ENCODE peak calls at places on chromosomes 4 and X, in six cellular contexts. One of them, this sample, is unnamed.

GRCh38 chrX:48531359-48531954 is 8.1 kb upstream of the TBC1D25 start:
- DNase-seq in endodermal cell: no peak
- DNase-seq in heart right ventricle: no peak
- DNase-seq in GM12865: no peak
- DNase-seq in astrocyte of the spinal cord: peak
- DNase-seq in choroid plexus epithelial cell: peak
- DNase-seq in this sample: peak

GRCh38 chr4:76952631-76953587 is 3.4 kb downstream of the SEPTIN11 start:
- DNase-seq in endodermal cell: no peak
- DNase-seq in heart right ventricle: no peak
- DNase-seq in GM12865: no peak
- DNase-seq in astrocyte of the spinal cord: no peak
- DNase-seq in choroid plexus epithelial cell: peak
- DNase-seq in this sample: peak

GRCh38 chr4:100311181-100311580 is 120.9 kb upstream of the DDIT4L start:
- DNase-seq in endodermal cell: peak
- DNase-seq in heart right ventricle: no peak
- DNase-seq in GM12865: peak
- DNase-seq in astrocyte of the spinal cord: no peak
- DNase-seq in choroid plexus epithelial cell: peak
- DNase-seq in this sample: no peak

GRCh38 chrX:13398073-13398823 is 78.4 kb upstream of the ATXN3L start:
- DNase-seq in endodermal cell: peak
- DNase-seq in heart right ventricle: peak
- DNase-seq in GM12865: no peak
- DNase-seq in astrocyte of the spinal cord: peak
- DNase-seq in choroid plexus epithelial cell: peak
- DNase-seq in this sample: peak

GRCh38 chr4:25253072-25253447 is 19.2 kb downstream of the PI4K2B start:
- DNase-seq in endodermal cell: no peak
- DNase-seq in heart right ventricle: no peak
- DNase-seq in GM12865: peak
- DNase-seq in astrocyte of the spinal cord: peak
- DNase-seq in choroid plexus epithelial cell: peak
- DNase-seq in this sample: no peak

GRCh38 chr4:34619531-34620109 is 1624.7 kb downstream of the ARAP2 start:
- DNase-seq in endodermal cell: no peak
- DNase-seq in heart right ventricle: no peak
- DNase-seq in GM12865: no peak
- DNase-seq in astrocyte of the spinal cord: peak
- DNase-seq in choroid plexus epithelial cell: peak
- DNase-seq in this sample: no peak

GRCh38 chrX:154412468-154412867 is 1.1 kb downstream of the TAFAZZIN start:
- DNase-seq in endodermal cell: no peak
- DNase-seq in heart right ventricle: peak
- DNase-seq in GM12865: peak
- DNase-seq in astrocyte of the spinal cord: no peak
- DNase-seq in choroid plexus epithelial cell: no peak
- DNase-seq in this sample: peak

GRCh38 chr4:6225469-6225868 is 25.1 kb upstream of the JAKMIP1 start:
- DNase-seq in endodermal cell: peak
- DNase-seq in heart right ventricle: no peak
- DNase-seq in GM12865: peak
- DNase-seq in astrocyte of the spinal cord: peak
- DNase-seq in choroid plexus epithelial cell: peak
- DNase-seq in this sample: peak

GRCh38 chr4:93394488-93395185 is 433.9 kb upstream of the ATOH1 start:
- DNase-seq in endodermal cell: no peak
- DNase-seq in heart right ventricle: no peak
- DNase-seq in GM12865: no peak
- DNase-seq in astrocyte of the spinal cord: peak
- DNase-seq in choroid plexus epithelial cell: peak
- DNase-seq in this sample: peak

GRCh38 chr4:3871881-3872833 is 106.0 kb downstream of the ADRA2C start:
- DNase-seq in endodermal cell: peak
- DNase-seq in heart right ventricle: no peak
- DNase-seq in GM12865: no peak
- DNase-seq in astrocyte of the spinal cord: no peak
- DNase-seq in choroid plexus epithelial cell: no peak
- DNase-seq in this sample: no peak

GRCh38 chr4:65510976-65511375 is 159.3 kb downstream of the EPHA5 start:
- DNase-seq in endodermal cell: no peak
- DNase-seq in heart right ventricle: no peak
- DNase-seq in GM12865: no peak
- DNase-seq in astrocyte of the spinal cord: peak
- DNase-seq in choroid plexus epithelial cell: peak
- DNase-seq in this sample: peak

GRCh38 chrX:55135171-55135570 is 46.4 kb downstream of the PAGE2 start:
- DNase-seq in endodermal cell: peak
- DNase-seq in heart right ventricle: peak
- DNase-seq in GM12865: peak
- DNase-seq in astrocyte of the spinal cord: peak
- DNase-seq in choroid plexus epithelial cell: peak
- DNase-seq in this sample: peak

GRCh38 chr4:8675383-8675782 is 82.8 kb downstream of the CPZ start:
- DNase-seq in endodermal cell: peak
- DNase-seq in heart right ventricle: no peak
- DNase-seq in GM12865: no peak
- DNase-seq in astrocyte of the spinal cord: no peak
- DNase-seq in choroid plexus epithelial cell: peak
- DNase-seq in this sample: peak

GRCh38 chrX:40719218-40719617 is 16.1 kb downstream of the MED14 start:
- DNase-seq in endodermal cell: no peak
- DNase-seq in heart right ventricle: no peak
- DNase-seq in GM12865: no peak
- DNase-seq in astrocyte of the spinal cord: peak
- DNase-seq in choroid plexus epithelial cell: peak
- DNase-seq in this sample: peak

GRCh38 chrX:39652336-39652735 is 445.4 kb downstream of the BCOR start:
- DNase-seq in endodermal cell: peak
- DNase-seq in heart right ventricle: no peak
- DNase-seq in GM12865: peak
- DNase-seq in astrocyte of the spinal cord: no peak
- DNase-seq in choroid plexus epithelial cell: peak
- DNase-seq in this sample: peak

GRCh38 chr4:18022572-18023039 is 1.1 kb upstream of the LCORL start:
- DNase-seq in endodermal cell: no peak
- DNase-seq in heart right ventricle: no peak
- DNase-seq in GM12865: no peak
- DNase-seq in astrocyte of the spinal cord: peak
- DNase-seq in choroid plexus epithelial cell: peak
- DNase-seq in this sample: no peak

GRCh38 chr4:80125252-80126177 is 52.5 kb upstream of the ANTXR2 start:
- DNase-seq in endodermal cell: peak
- DNase-seq in heart right ventricle: no peak
- DNase-seq in GM12865: peak
- DNase-seq in astrocyte of the spinal cord: peak
- DNase-seq in choroid plexus epithelial cell: peak
- DNase-seq in this sample: peak

GRCh38 chrX:149715468-149715867 is 3.6 kb downstream of the MAGEA11 start:
- DNase-seq in endodermal cell: no peak
- DNase-seq in heart right ventricle: no peak
- DNase-seq in GM12865: peak
- DNase-seq in astrocyte of the spinal cord: no peak
- DNase-seq in choroid plexus epithelial cell: no peak
- DNase-seq in this sample: no peak

GRCh38 chrX:30939928-30940327 is 50.9 kb upstream of the TAB3 start:
- DNase-seq in endodermal cell: no peak
- DNase-seq in heart right ventricle: no peak
- DNase-seq in GM12865: no peak
- DNase-seq in astrocyte of the spinal cord: no peak
- DNase-seq in choroid plexus epithelial cell: no peak
- DNase-seq in this sample: no peak

GRCh38 chr4:123399638-123400358 is 3.2 kb downstream of the SPRY1 start:
- DNase-seq in endodermal cell: no peak
- DNase-seq in heart right ventricle: no peak
- DNase-seq in GM12865: peak
- DNase-seq in astrocyte of the spinal cord: peak
- DNase-seq in choroid plexus epithelial cell: peak
- DNase-seq in this sample: peak

GRCh38 chrX:150253946-150254615 is 109.0 kb upstream of the MAMLD1 start:
- DNase-seq in endodermal cell: peak
- DNase-seq in heart right ventricle: no peak
- DNase-seq in GM12865: no peak
- DNase-seq in astrocyte of the spinal cord: peak
- DNase-seq in choroid plexus epithelial cell: peak
- DNase-seq in this sample: no peak

GRCh38 chrX:71181558-71181909 is 36.9 kb downstream of the NLGN3 start:
- DNase-seq in endodermal cell: peak
- DNase-seq in heart right ventricle: no peak
- DNase-seq in GM12865: peak
- DNase-seq in astrocyte of the spinal cord: no peak
- DNase-seq in choroid plexus epithelial cell: peak
- DNase-seq in this sample: no peak

GRCh38 chrX:1425381-1425780 is 27.3 kb downstream of the ASMTL start:
- DNase-seq in endodermal cell: no peak
- DNase-seq in heart right ventricle: no peak
- DNase-seq in GM12865: no peak
- DNase-seq in astrocyte of the spinal cord: no peak
- DNase-seq in choroid plexus epithelial cell: no peak
- DNase-seq in this sample: no peak

GRCh38 chr4:29151584-29151983 is 1568.6 kb upstream of the PCDH7 start:
- DNase-seq in endodermal cell: no peak
- DNase-seq in heart right ventricle: no peak
- DNase-seq in GM12865: no peak
- DNase-seq in astrocyte of the spinal cord: no peak
- DNase-seq in choroid plexus epithelial cell: no peak
- DNase-seq in this sample: no peak

GRCh38 chr4:87152310-87153061 is 67.9 kb downstream of the KLHL8 start:
- DNase-seq in endodermal cell: peak
- DNase-seq in heart right ventricle: no peak
- DNase-seq in GM12865: no peak
- DNase-seq in astrocyte of the spinal cord: no peak
- DNase-seq in choroid plexus epithelial cell: no peak
- DNase-seq in this sample: peak

GRCh38 chrX:70128071-70128470 is 5.2 kb upstream of the IGBP1 start:
- DNase-seq in endodermal cell: peak
- DNase-seq in heart right ventricle: no peak
- DNase-seq in GM12865: no peak
- DNase-seq in astrocyte of the spinal cord: no peak
- DNase-seq in choroid plexus epithelial cell: no peak
- DNase-seq in this sample: no peak

GRCh38 chr4:186651181-186651603 is 72.5 kb downstream of the FAT1 start:
- DNase-seq in endodermal cell: no peak
- DNase-seq in heart right ventricle: no peak
- DNase-seq in GM12865: no peak
- DNase-seq in astrocyte of the spinal cord: no peak
- DNase-seq in choroid plexus epithelial cell: no peak
- DNase-seq in this sample: no peak

GRCh38 chrX:42680651-42681050 is 97.3 kb downstream of the PPP1R2C start:
- DNase-seq in endodermal cell: peak
- DNase-seq in heart right ventricle: no peak
- DNase-seq in GM12865: no peak
- DNase-seq in astrocyte of the spinal cord: peak
- DNase-seq in choroid plexus epithelial cell: peak
- DNase-seq in this sample: peak

GRCh38 chr4:84579410-84579791 is 3.5 kb upstream of the CDS1 start:
- DNase-seq in endodermal cell: peak
- DNase-seq in heart right ventricle: no peak
- DNase-seq in GM12865: no peak
- DNase-seq in astrocyte of the spinal cord: no peak
- DNase-seq in choroid plexus epithelial cell: peak
- DNase-seq in this sample: no peak

GRCh38 chr4:93182722-93183121 is 645.8 kb upstream of the ATOH1 start:
- DNase-seq in endodermal cell: no peak
- DNase-seq in heart right ventricle: no peak
- DNase-seq in GM12865: no peak
- DNase-seq in astrocyte of the spinal cord: no peak
- DNase-seq in choroid plexus epithelial cell: no peak
- DNase-seq in this sample: no peak

GRCh38 chr4:55791666-55792065 is 27.9 kb upstream of the EXOC1L start:
- DNase-seq in endodermal cell: no peak
- DNase-seq in heart right ventricle: no peak
- DNase-seq in GM12865: no peak
- DNase-seq in astrocyte of the spinal cord: no peak
- DNase-seq in choroid plexus epithelial cell: peak
- DNase-seq in this sample: no peak

GRCh38 chr4:152485726-152486276 is 50.1 kb downstream of the FBXW7 start:
- DNase-seq in endodermal cell: no peak
- DNase-seq in heart right ventricle: no peak
- DNase-seq in GM12865: peak
- DNase-seq in astrocyte of the spinal cord: peak
- DNase-seq in choroid plexus epithelial cell: peak
- DNase-seq in this sample: peak
- H3K4me3 ChIP-seq in endodermal cell: no peak
- H3K4me3 ChIP-seq in heart right ventricle: no peak
- H3K4me3 ChIP-seq in GM12865: no peak
- H3K4me3 ChIP-seq in astrocyte of the spinal cord: no peak
- H3K4me3 ChIP-seq in choroid plexus epithelial cell: peak
- H3K4me3 ChIP-seq in this sample: peak

DNA sequence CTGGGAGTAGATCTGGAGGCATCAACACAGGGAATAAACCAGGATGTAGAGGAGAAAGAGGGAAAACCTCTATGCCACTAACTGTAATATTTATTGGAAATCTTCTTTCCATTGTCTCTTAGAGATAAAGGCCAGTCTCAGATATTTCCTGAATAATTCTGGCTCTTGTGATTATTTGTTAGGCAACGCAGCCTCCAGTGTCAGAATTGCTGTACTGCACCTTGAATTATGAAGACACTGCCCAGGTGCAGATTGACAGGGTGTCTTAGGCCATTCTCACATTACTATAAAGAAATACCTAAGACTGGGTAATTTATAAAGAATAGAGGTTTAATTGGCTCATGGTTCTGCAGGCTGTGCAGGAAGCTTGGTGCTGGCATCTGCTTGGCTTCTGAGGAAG is 100.7 kb upstream of the ZDHHC15 start:
- DNase-seq in endodermal cell: peak
- DNase-seq in heart right ventricle: no peak
- DNase-seq in GM12865: no peak
- DNase-seq in astrocyte of the spinal cord: no peak
- DNase-seq in choroid plexus epithelial cell: peak
- DNase-seq in this sample: no peak
- TF ChIP-seq CTCF in endodermal cell: peak
- TF ChIP-seq CTCF in heart right ventricle: no peak
- TF ChIP-seq CTCF in GM12865: no peak
- TF ChIP-seq CTCF in astrocyte of the spinal cord: peak
- TF ChIP-seq CTCF in choroid plexus epithelial cell: peak
- TF ChIP-seq CTCF in this sample: no peak

DNA sequence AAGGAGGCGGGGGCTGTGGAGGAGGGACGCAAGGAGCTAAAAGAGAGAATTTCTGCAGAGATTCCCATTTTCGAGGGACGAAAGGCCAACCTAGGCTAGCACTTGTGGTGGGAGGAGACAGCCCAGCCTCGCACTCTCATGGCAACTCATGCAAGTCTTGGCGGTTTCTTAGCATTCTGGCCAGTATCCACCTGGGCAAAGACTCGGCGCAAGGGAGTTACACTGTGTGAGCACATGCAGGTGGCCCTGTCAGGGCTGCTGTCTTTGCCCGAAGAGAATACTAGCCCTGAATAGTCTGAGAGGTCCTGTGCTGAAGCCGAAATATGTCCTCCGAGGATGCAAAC is 15.5 kb downstream of the MCF2 start:
- DNase-seq in endodermal cell: peak
- DNase-seq in heart right ventricle: no peak
- DNase-seq in GM12865: peak
- DNase-seq in astrocyte of the spinal cord: peak
- DNase-seq in choroid plexus epithelial cell: no peak
- DNase-seq in this sample: no peak
- H3K4me3 ChIP-seq in endodermal cell: peak
- H3K4me3 ChIP-seq in heart right ventricle: peak
- H3K4me3 ChIP-seq in GM12865: peak
- H3K4me3 ChIP-seq in astrocyte of the spinal cord: peak
- H3K4me3 ChIP-seq in choroid plexus epithelial cell: peak
- H3K4me3 ChIP-seq in this sample: peak

GRCh38 chr4:109298279-109299010 is 4.0 kb downstream of the COL25A1 start:
- DNase-seq in endodermal cell: no peak
- DNase-seq in heart right ventricle: no peak
- DNase-seq in GM12865: peak
- DNase-seq in astrocyte of the spinal cord: peak
- DNase-seq in choroid plexus epithelial cell: peak
- DNase-seq in this sample: peak
- TF ChIP-seq CTCF in endodermal cell: peak
- TF ChIP-seq CTCF in heart right ventricle: no peak
- TF ChIP-seq CTCF in GM12865: peak
- TF ChIP-seq CTCF in astrocyte of the spinal cord: peak
- TF ChIP-seq CTCF in choroid plexus epithelial cell: peak
- TF ChIP-seq CTCF in this sample: peak

This sample was measured in fibroblast of villous mesenchyme.